ENCODE peak calls at places on chromosomes 13 and 19, in seven cellular contexts. One of them, this sample, is unnamed.

GRCh38 chr13:97310809-97311436 is 88.8 kb downstream of the MBNL2 start:
- DNase-seq in activated CD8-positive, alpha-beta T cell treated with anti-CD3 and anti-CD28 coated beads, Interleukin-2, amount 10 ng/mL, durations not matched to agents 7 days and 5 days: no peak
- DNase-seq in neural progenitor cell: no peak
- DNase-seq in EL: no peak
- DNase-seq in ecto neural progenitor cell: no peak
- DNase-seq in HFF-Myc: no peak
- DNase-seq in fibroblast of lung: no peak
- DNase-seq in this sample: no peak

GRCh38 chr19:10835089-10835753 is 791 bp downstream of the TMED1 start:
- DNase-seq in activated CD8-positive, alpha-beta T cell treated with anti-CD3 and anti-CD28 coated beads, Interleukin-2, amount 10 ng/mL, durations not matched to agents 7 days and 5 days: no peak
- DNase-seq in neural progenitor cell: no peak
- DNase-seq in EL: no peak
- DNase-seq in ecto neural progenitor cell: no peak
- DNase-seq in HFF-Myc: no peak
- DNase-seq in fibroblast of lung: no peak
- DNase-seq in this sample: no peak

GRCh38 chr19:46875657-46876056 is 14.9 kb downstream of the ARHGAP35 start:
- DNase-seq in activated CD8-positive, alpha-beta T cell treated with anti-CD3 and anti-CD28 coated beads, Interleukin-2, amount 10 ng/mL, durations not matched to agents 7 days and 5 days: no peak
- DNase-seq in neural progenitor cell: no peak
- DNase-seq in EL: no peak
- DNase-seq in ecto neural progenitor cell: no peak
- DNase-seq in HFF-Myc: no peak
- DNase-seq in fibroblast of lung: no peak
- DNase-seq in this sample: no peak

GRCh38 chr19:48635966-48636858 is 967 bp downstream of the DBP start:
- DNase-seq in activated CD8-positive, alpha-beta T cell treated with anti-CD3 and anti-CD28 coated beads, Interleukin-2, amount 10 ng/mL, durations not matched to agents 7 days and 5 days: peak
- DNase-seq in neural progenitor cell: peak
- DNase-seq in EL: peak
- DNase-seq in ecto neural progenitor cell: peak
- DNase-seq in HFF-Myc: no peak
- DNase-seq in fibroblast of lung: no peak
- DNase-seq in this sample: peak

GRCh38 chr13:95620498-95621140 is 23.9 kb downstream of the DZIP1 start:
- DNase-seq in activated CD8-positive, alpha-beta T cell treated with anti-CD3 and anti-CD28 coated beads, Interleukin-2, amount 10 ng/mL, durations not matched to agents 7 days and 5 days: no peak
- DNase-seq in neural progenitor cell: no peak
- DNase-seq in EL: no peak
- DNase-seq in ecto neural progenitor cell: no peak
- DNase-seq in HFF-Myc: no peak
- DNase-seq in fibroblast of lung: no peak
- DNase-seq in this sample: no peak

GRCh38 chr19:32750441-32751055 is 31.0 kb downstream of the TDRD12 start:
- DNase-seq in activated CD8-positive, alpha-beta T cell treated with anti-CD3 and anti-CD28 coated beads, Interleukin-2, amount 10 ng/mL, durations not matched to agents 7 days and 5 days: no peak
- DNase-seq in neural progenitor cell: no peak
- DNase-seq in EL: no peak
- DNase-seq in ecto neural progenitor cell: no peak
- DNase-seq in HFF-Myc: no peak
- DNase-seq in fibroblast of lung: no peak
- DNase-seq in this sample: no peak

GRCh38 chr19:17332677-17333581 is 1.7 kb downstream of the ANO8 start:
- DNase-seq in activated CD8-positive, alpha-beta T cell treated with anti-CD3 and anti-CD28 coated beads, Interleukin-2, amount 10 ng/mL, durations not matched to agents 7 days and 5 days: peak
- DNase-seq in neural progenitor cell: peak
- DNase-seq in EL: peak
- DNase-seq in ecto neural progenitor cell: peak
- DNase-seq in HFF-Myc: peak
- DNase-seq in fibroblast of lung: peak
- DNase-seq in this sample: peak

GRCh38 chr19:18843960-18844359 is 12.2 kb downstream of the UPF1 start:
- DNase-seq in activated CD8-positive, alpha-beta T cell treated with anti-CD3 and anti-CD28 coated beads, Interleukin-2, amount 10 ng/mL, durations not matched to agents 7 days and 5 days: no peak
- DNase-seq in neural progenitor cell: no peak
- DNase-seq in EL: peak
- DNase-seq in ecto neural progenitor cell: no peak
- DNase-seq in HFF-Myc: no peak
- DNase-seq in fibroblast of lung: peak
- DNase-seq in this sample: no peak

GRCh38 chr19:5960005-5961001 is 17.6 kb downstream of the RANBP3 start:
- DNase-seq in activated CD8-positive, alpha-beta T cell treated with anti-CD3 and anti-CD28 coated beads, Interleukin-2, amount 10 ng/mL, durations not matched to agents 7 days and 5 days: no peak
- DNase-seq in neural progenitor cell: no peak
- DNase-seq in EL: no peak
- DNase-seq in ecto neural progenitor cell: no peak
- DNase-seq in HFF-Myc: no peak
- DNase-seq in fibroblast of lung: no peak
- DNase-seq in this sample: no peak

GRCh38 chr19:42003506-42004294 is 9.7 kb upstream of the ATP1A3 start:
- DNase-seq in activated CD8-positive, alpha-beta T cell treated with anti-CD3 and anti-CD28 coated beads, Interleukin-2, amount 10 ng/mL, durations not matched to agents 7 days and 5 days: no peak
- DNase-seq in neural progenitor cell: no peak
- DNase-seq in EL: no peak
- DNase-seq in ecto neural progenitor cell: no peak
- DNase-seq in HFF-Myc: no peak
- DNase-seq in fibroblast of lung: no peak
- DNase-seq in this sample: no peak

GRCh38 chr19:35136231-35136630 is 1.4 kb upstream of the LGI4 start:
- DNase-seq in activated CD8-positive, alpha-beta T cell treated with anti-CD3 and anti-CD28 coated beads, Interleukin-2, amount 10 ng/mL, durations not matched to agents 7 days and 5 days: no peak
- DNase-seq in neural progenitor cell: no peak
- DNase-seq in EL: no peak
- DNase-seq in ecto neural progenitor cell: no peak
- DNase-seq in HFF-Myc: no peak
- DNase-seq in fibroblast of lung: no peak
- DNase-seq in this sample: no peak

GRCh38 chr13:63455938-63456337 is 2040.3 kb upstream of the PCDH20 start:
- DNase-seq in activated CD8-positive, alpha-beta T cell treated with anti-CD3 and anti-CD28 coated beads, Interleukin-2, amount 10 ng/mL, durations not matched to agents 7 days and 5 days: no peak
- DNase-seq in neural progenitor cell: peak
- DNase-seq in EL: no peak
- DNase-seq in ecto neural progenitor cell: no peak
- DNase-seq in HFF-Myc: no peak
- DNase-seq in fibroblast of lung: no peak
- DNase-seq in this sample: no peak

GRCh38 chr19:54207908-54208783 is 7.5 kb downstream of the RPS9 start:
- DNase-seq in activated CD8-positive, alpha-beta T cell treated with anti-CD3 and anti-CD28 coated beads, Interleukin-2, amount 10 ng/mL, durations not matched to agents 7 days and 5 days: no peak
- DNase-seq in neural progenitor cell: no peak
- DNase-seq in EL: peak
- DNase-seq in ecto neural progenitor cell: no peak
- DNase-seq in HFF-Myc: no peak
- DNase-seq in fibroblast of lung: peak
- DNase-seq in this sample: no peak

GRCh38 chr19:48878219-48879024 is 6.2 kb downstream of the PPP1R15A start:
- DNase-seq in activated CD8-positive, alpha-beta T cell treated with anti-CD3 and anti-CD28 coated beads, Interleukin-2, amount 10 ng/mL, durations not matched to agents 7 days and 5 days: peak
- DNase-seq in neural progenitor cell: no peak
- DNase-seq in EL: peak
- DNase-seq in ecto neural progenitor cell: no peak
- DNase-seq in HFF-Myc: no peak
- DNase-seq in fibroblast of lung: peak
- DNase-seq in this sample: peak

GRCh38 chr13:49580980-49581680 is 4.2 kb downstream of the RCBTB1 start:
- DNase-seq in activated CD8-positive, alpha-beta T cell treated with anti-CD3 and anti-CD28 coated beads, Interleukin-2, amount 10 ng/mL, durations not matched to agents 7 days and 5 days: no peak
- DNase-seq in neural progenitor cell: no peak
- DNase-seq in EL: no peak
- DNase-seq in ecto neural progenitor cell: no peak
- DNase-seq in HFF-Myc: no peak
- DNase-seq in fibroblast of lung: no peak
- DNase-seq in this sample: no peak

GRCh38 chr13:103255587-103256301 is 189.5 kb upstream of the SLC10A2 start:
- DNase-seq in activated CD8-positive, alpha-beta T cell treated with anti-CD3 and anti-CD28 coated beads, Interleukin-2, amount 10 ng/mL, durations not matched to agents 7 days and 5 days: no peak
- DNase-seq in neural progenitor cell: no peak
- DNase-seq in EL: no peak
- DNase-seq in ecto neural progenitor cell: no peak
- DNase-seq in HFF-Myc: no peak
- DNase-seq in fibroblast of lung: no peak
- DNase-seq in this sample: no peak

GRCh38 chr19:4582980-4583842 is 23.7 kb upstream of the SEMA6B start:
- DNase-seq in activated CD8-positive, alpha-beta T cell treated with anti-CD3 and anti-CD28 coated beads, Interleukin-2, amount 10 ng/mL, durations not matched to agents 7 days and 5 days: no peak
- DNase-seq in neural progenitor cell: no peak
- DNase-seq in EL: peak
- DNase-seq in ecto neural progenitor cell: no peak
- DNase-seq in HFF-Myc: no peak
- DNase-seq in fibroblast of lung: no peak
- DNase-seq in this sample: no peak

GRCh38 chr13:106498158-106498557 is 37.3 kb downstream of the EFNB2 start:
- DNase-seq in activated CD8-positive, alpha-beta T cell treated with anti-CD3 and anti-CD28 coated beads, Interleukin-2, amount 10 ng/mL, durations not matched to agents 7 days and 5 days: no peak
- DNase-seq in neural progenitor cell: no peak
- DNase-seq in EL: no peak
- DNase-seq in ecto neural progenitor cell: no peak
- DNase-seq in HFF-Myc: no peak
- DNase-seq in fibroblast of lung: no peak
- DNase-seq in this sample: no peak

GRCh38 chr13:57582032-57582431 is 49.5 kb upstream of the PCDH17 start:
- DNase-seq in activated CD8-positive, alpha-beta T cell treated with anti-CD3 and anti-CD28 coated beads, Interleukin-2, amount 10 ng/mL, durations not matched to agents 7 days and 5 days: no peak
- DNase-seq in neural progenitor cell: peak
- DNase-seq in EL: no peak
- DNase-seq in ecto neural progenitor cell: no peak
- DNase-seq in HFF-Myc: no peak
- DNase-seq in fibroblast of lung: no peak
- DNase-seq in this sample: no peak

GRCh38 chr19:58261968-58262921 is 16.5 kb upstream of the ZNF8 start:
- DNase-seq in activated CD8-positive, alpha-beta T cell treated with anti-CD3 and anti-CD28 coated beads, Interleukin-2, amount 10 ng/mL, durations not matched to agents 7 days and 5 days: no peak
- DNase-seq in neural progenitor cell: no peak
- DNase-seq in EL: no peak
- DNase-seq in ecto neural progenitor cell: no peak
- DNase-seq in HFF-Myc: no peak
- DNase-seq in fibroblast of lung: peak
- DNase-seq in this sample: no peak

This sample was measured in activated CD4-positive, alpha-beta memory T cell treated with anti-CD3 and anti-CD28 coated beads, Interleukin-2, amount 10 ng/mL, durations not matched to agents 7 days and 5 days.